ENCODE peak calls at places on chromosomes 2 and 18, in eight cellular contexts. E is effector memory CD4-positive, alpha-beta T cell; H is upper lobe of right lung; M is brain microvascular endothelial cell; K is body of pancreas; U is stomach; Z is SJSA1; Y is mesenchymal stem cell. S is an unnamed sample.

GRCh38 chr2:41701231-41701630 is 346.6 kb upstream of the PKDCC start:
- DNase-seq in E (no peak), H (no peak), M (no peak), K (no peak), U (no peak), Z (no peak), Y (no peak), S (no peak)

GRCh38 chr2:86107031-86107430 is 996 bp downstream of the PTCD3 start:
- DNase-seq in E (no peak), H (no peak), M (no peak), K (no peak), U (no peak), Z (no peak), Y (peak; percentile 15), S (peak; percentile 4)

GRCh38 chr2:64327510-64328414 is 126.2 kb upstream of the LGALSL start:
- DNase-seq in E (no peak), H (peak; percentile 77), M (no peak), K (peak; percentile 31), U (no peak), Z (no peak), Y (peak; percentile 39), S (peak; percentile 33)

GRCh38 chr2:71174207-71174606 is 43.8 kb downstream of the MPHOSPH10 start:
- DNase-seq in E (no peak), H (no peak), M (no peak), K (no peak), U (no peak), Z (no peak), Y (no peak), S (no peak)

GRCh38 chr2:105744909-105745853 is at the start of gene NCK2:
- DNase-seq in E (no peak), H (peak; percentile 71), M (no peak), K (peak; percentile 30), U (peak; percentile 34), Z (no peak), Y (peak; percentile 41), S (no peak)

GRCh38 chr2:119753930-119754321 is 5.8 kb upstream of the PTPN4 start:
- DNase-seq in E (no peak), H (no peak), M (no peak), K (no peak), U (no peak), Z (no peak), Y (no peak), S (no peak)

GRCh38 chr2:236507393-236508085 is 62.1 kb upstream of the ACKR3 start:
- DNase-seq in E (peak; percentile 25), H (peak; percentile 90), M (no peak), K (peak; percentile 78), U (peak; percentile 58), Z (no peak), Y (no peak), S (peak; percentile 71)

GRCh38 chr2:64114063-64114911 is 29.9 kb downstream of the PELI1 start:
- DNase-seq in E (no peak), H (no peak), M (peak; percentile 41), K (peak; percentile 62), U (no peak), Z (no peak), Y (peak; percentile 61), S (peak; percentile 88)

GRCh38 chr2:74597456-74597855 is 42.9 kb downstream of the DOK1 start:
- DNase-seq in E (no peak), H (no peak), M (no peak), K (no peak), U (no peak), Z (no peak), Y (no peak), S (no peak)

GRCh38 chr2:216351172-216351925 is 20.9 kb downstream of the MARCHF4 start:
- DNase-seq in E (no peak), H (no peak), M (no peak), K (no peak), U (no peak), Z (peak; percentile 40), Y (peak; percentile 76), S (no peak)

GRCh38 chr2:127535422-127535901 is at the start of gene MYO7B:
- DNase-seq in E (no peak), H (no peak), M (no peak), K (no peak), U (no peak), Z (no peak), Y (no peak), S (no peak)

GRCh38 chr2:71538241-71538640 is 84.9 kb downstream of the DYSF start:
- DNase-seq in E (no peak), H (peak; percentile 26), M (no peak), K (no peak), U (no peak), Z (no peak), Y (no peak), S (no peak)

GRCh38 chr2:172395503-172395902 is 31.9 kb upstream of the ITGA6 start:
- DNase-seq in E (no peak), H (no peak), M (no peak), K (no peak), U (no peak), Z (no peak), Y (no peak), S (peak; percentile 59)

GRCh38 chr2:168767258-168767657 is 35.2 kb upstream of the NOSTRIN start:
- DNase-seq in E (no peak), H (no peak), M (no peak), K (no peak), U (no peak), Z (no peak), Y (no peak), S (peak; percentile 48)

GRCh38 chr18:28995319-28995718 is 818.4 kb upstream of the CDH2 start:
- DNase-seq in E (no peak), H (no peak), M (no peak), K (no peak), U (no peak), Z (no peak), Y (no peak), S (peak; percentile 20)

GRCh38 chr2:218245214-218245613 is 15.6 kb upstream of the GPBAR1 start:
- DNase-seq in E (no peak), H (no peak), M (no peak), K (no peak), U (no peak), Z (no peak), Y (no peak), S (no peak)

GRCh38 chr2:149903626-149904025 is 316.1 kb upstream of the MMADHC start:
- DNase-seq in E (no peak), H (no peak), M (no peak), K (no peak), U (no peak), Z (no peak), Y (no peak), S (no peak)

GRCh38 chr18:22363867-22364463 is 53.8 kb downstream of the CTAGE1 start:
- DNase-seq in E (no peak), H (no peak), M (no peak), K (no peak), U (no peak), Z (no peak), Y (peak; percentile 12), S (peak; percentile 41)

GRCh38 chr2:132797551-132797950 is 127.5 kb upstream of the LYPD1 start:
- DNase-seq in E (no peak), H (no peak), M (peak; percentile 86), K (no peak), U (no peak), Z (no peak), Y (peak; percentile 31), S (peak; percentile 29)

DNA sequence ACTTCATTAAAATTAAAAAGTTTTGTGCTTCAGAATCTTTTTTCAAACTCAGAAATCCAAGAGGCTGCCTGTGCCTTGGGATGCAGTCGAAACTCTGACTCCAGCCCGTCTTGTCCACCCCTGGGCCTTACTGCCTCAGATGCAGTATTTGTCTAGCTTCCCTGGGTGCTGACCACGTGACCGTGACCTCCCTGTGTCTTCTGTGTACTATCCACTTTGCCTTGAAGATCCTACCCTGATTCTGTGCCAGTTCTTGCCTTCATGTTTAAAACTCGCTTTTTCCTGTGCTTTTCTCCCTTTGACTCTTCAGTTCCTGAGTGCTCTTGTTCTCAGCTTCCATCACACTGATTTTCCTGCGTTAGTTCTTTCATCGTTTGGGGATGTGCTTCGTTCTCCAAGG is 80.7 kb downstream of the ITGB1BP1 start:
- DNase-seq in E (no peak), H (no peak), M (no peak), K (no peak), U (no peak), Z (no peak), Y (no peak), S (no peak)
- H3K36me3 ChIP-seq in E (no peaks in the 10 kb centered on the region), H (no peaks in the 10 kb centered on the region), M (peaks cover 56% of the 10 kb centered on the region), K (no peaks in the 10 kb centered on the region), U (peaks cover 47% of the 10 kb centered on the region), Z (peaks cover 47% of the 10 kb centered on the region), Y (peaks cover 78% of the 10 kb centered on the region), S (peaks cover 16% of the 10 kb centered on the region)

DNA sequence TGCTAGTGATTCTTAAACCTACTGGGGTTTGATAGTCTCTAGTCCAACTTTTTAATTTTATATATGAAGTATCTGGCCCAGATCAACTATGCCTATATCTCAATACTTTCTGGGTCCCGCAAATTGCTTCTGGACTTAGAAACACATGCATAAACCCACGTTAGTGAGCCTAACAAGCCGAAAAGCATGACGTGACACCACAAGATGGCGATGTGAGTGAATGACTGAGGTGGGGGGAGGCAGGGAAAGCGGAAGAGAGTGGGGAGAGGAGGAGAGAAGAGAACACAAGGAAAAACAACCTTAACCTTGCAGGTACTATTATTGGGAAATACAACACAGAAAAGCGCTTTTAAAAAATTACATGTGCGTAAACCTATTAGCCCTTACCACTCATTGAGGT is 13.8 kb downstream of the PDIA6 start:
- DNase-seq in E (no peak), H (no peak), M (no peak), K (no peak), U (no peak), Z (no peak), Y (no peak), S (no peak)
- H3K36me3 ChIP-seq in E (peaks cover 45% of the 10 kb centered on the region), H (peaks cover 77% of the 10 kb centered on the region), M (peaks cover 45% of the 10 kb centered on the region), K (peaks cover 4% of the 10 kb centered on the region), U (peaks cover 82% of the 10 kb centered on the region), Z (peaks cover 84% of the 10 kb centered on the region), Y (peaks cover 66% of the 10 kb centered on the region), S (peaks cover 16% of the 10 kb centered on the region)

GRCh38 chr2:134323777-134324176 is 69.9 kb downstream of the MGAT5 start:
- DNase-seq in E (no peak), H (no peak), M (no peak), K (no peak), U (no peak), Z (no peak), Y (no peak), S (no peak)
- H3K36me3 ChIP-seq in E (peaks cover 2% of the 10 kb centered on the region), H (peaks cover 10% of the 10 kb centered on the region), M (no peaks in the 10 kb centered on the region), K (no peaks in the 10 kb centered on the region), U (peaks cover 12% of the 10 kb centered on the region), Z (no peaks in the 10 kb centered on the region), Y (peaks cover 5% of the 10 kb centered on the region), S (no peaks in the 10 kb centered on the region)

GRCh38 chr18:42409005-42409404 is 454.0 kb downstream of the PIK3C3 start:
- DNase-seq in E (no peak), H (no peak), M (no peak), K (no peak), U (no peak), Z (no peak), Y (no peak), S (no peak)
- H3K36me3 ChIP-seq in E (no peaks in the 10 kb centered on the region), H (no peaks in the 10 kb centered on the region), M (no peaks in the 10 kb centered on the region), K (no peaks in the 10 kb centered on the region), U (no peaks in the 10 kb centered on the region), Z (no peaks in the 10 kb centered on the region), Y (no peaks in the 10 kb centered on the region), S (no peaks in the 10 kb centered on the region)

S was measured in bronchial epithelial cell.